ENCODE peak calls at places on chromosomes 5 and 9, in ten cellular contexts. E is tibial nerve; O is CD8-positive, alpha-beta T cell; A is psoas muscle; P is heart left ventricle; N is ascending aorta; F is CD4-positive, CD25-positive, alpha-beta regulatory T cell; C is cardiac muscle cell; J is sigmoid colon; S is effector memory CD4-positive, alpha-beta T cell. H is an unnamed sample.

GRCh38 chr5:171299228-171299627 is 9.8 kb upstream of the TLX3 start:
- DNase-seq in E (no peak), O (no peak), A (no peak), P (no peak), N (no peak), F (no peak), C (no peak), J (no peak), S (no peak), H (no peak)

GRCh38 chr9:34891386-34891785 is 66.7 kb upstream of the PHF24 start:
- DNase-seq in E (no peak), O (no peak), A (no peak), P (no peak), N (no peak), F (no peak), C (no peak), J (no peak), S (no peak), H (no peak)

GRCh38 chr9:17986595-17986994 is 407.7 kb downstream of the SH3GL2 start:
- DNase-seq in E (no peak), O (no peak), A (no peak), P (no peak), N (no peak), F (no peak), C (no peak), J (no peak), S (no peak), H (no peak)

GRCh38 chr5:175823731-175824525 is 47.5 kb upstream of the CPLX2 start:
- DNase-seq in E (no peak), O (no peak), A (no peak), P (no peak), N (no peak), F (no peak), C (no peak), J (no peak), S (no peak), H (no peak)

GRCh38 chr9:114141553-114142548 is 13.5 kb upstream of the COL27A1 start:
- DNase-seq in E (no peak), O (no peak), A (no peak), P (no peak), N (no peak), F (no peak), C (peak), J (no peak), S (no peak), H (peak)

GRCh38 chr5:17154211-17154996 is 63.0 kb upstream of the BASP1 start:
- DNase-seq in E (no peak), O (no peak), A (no peak), P (no peak), N (no peak), F (no peak), C (peak), J (no peak), S (no peak), H (no peak)

GRCh38 chr9:34426340-34427074 is 31.9 kb downstream of the FAM219A start:
- DNase-seq in E (no peak), O (no peak), A (no peak), P (no peak), N (no peak), F (no peak), C (no peak), J (no peak), S (no peak), H (no peak)

GRCh38 chr5:13591621-13592020 is 352.9 kb downstream of the DNAH5 start:
- DNase-seq in E (no peak), O (no peak), A (no peak), P (no peak), N (no peak), F (no peak), C (peak), J (no peak), S (no peak), H (no peak)

GRCh38 chr5:672329-673139 is 20.6 kb downstream of the TPPP start:
- DNase-seq in E (no peak), O (peak), A (peak), P (peak), N (peak), F (peak), C (peak), J (peak), S (peak), H (peak)

GRCh38 chr5:89255845-89256463 is 373.0 kb upstream of the MEF2C start:
- DNase-seq in E (no peak), O (no peak), A (no peak), P (no peak), N (no peak), F (no peak), C (peak), J (no peak), S (no peak), H (no peak)

GRCh38 chr9:106860731-106861584 is 2.0 kb upstream of the ZNF462 start:
- DNase-seq in E (peak), O (no peak), A (peak), P (peak), N (no peak), F (no peak), C (peak), J (peak), S (no peak), H (no peak)
- H3K27ac ChIP-seq in E (peak), O (no peak), A (peak), P (peak), N (peak), F (no peak), C (no peak), J (peak), S (no peak), H (no peak)

GRCh38 chr5:33894566-33894965 is 2.8 kb upstream of the ADAMTS12 start:
- DNase-seq in E (no peak), O (no peak), A (no peak), P (no peak), N (no peak), F (no peak), C (no peak), J (no peak), S (no peak), H (no peak)

GRCh38 chr5:33891731-33892418 is at the start of gene ADAMTS12:
- DNase-seq in E (no peak), O (no peak), A (peak), P (peak), N (no peak), F (no peak), C (peak), J (peak), S (no peak), H (no peak)

GRCh38 chr5:33890633-33891032 is 1.2 kb downstream of the ADAMTS12 start:
- DNase-seq in E (no peak), O (no peak), A (no peak), P (no peak), N (no peak), F (no peak), C (peak), J (no peak), S (no peak), H (no peak)

GRCh38 chr5:33890147-33890546 is 1.6 kb downstream of the ADAMTS12 start:
- DNase-seq in E (no peak), O (no peak), A (no peak), P (no peak), N (no peak), F (no peak), C (peak), J (no peak), S (no peak), H (no peak)

DNA sequence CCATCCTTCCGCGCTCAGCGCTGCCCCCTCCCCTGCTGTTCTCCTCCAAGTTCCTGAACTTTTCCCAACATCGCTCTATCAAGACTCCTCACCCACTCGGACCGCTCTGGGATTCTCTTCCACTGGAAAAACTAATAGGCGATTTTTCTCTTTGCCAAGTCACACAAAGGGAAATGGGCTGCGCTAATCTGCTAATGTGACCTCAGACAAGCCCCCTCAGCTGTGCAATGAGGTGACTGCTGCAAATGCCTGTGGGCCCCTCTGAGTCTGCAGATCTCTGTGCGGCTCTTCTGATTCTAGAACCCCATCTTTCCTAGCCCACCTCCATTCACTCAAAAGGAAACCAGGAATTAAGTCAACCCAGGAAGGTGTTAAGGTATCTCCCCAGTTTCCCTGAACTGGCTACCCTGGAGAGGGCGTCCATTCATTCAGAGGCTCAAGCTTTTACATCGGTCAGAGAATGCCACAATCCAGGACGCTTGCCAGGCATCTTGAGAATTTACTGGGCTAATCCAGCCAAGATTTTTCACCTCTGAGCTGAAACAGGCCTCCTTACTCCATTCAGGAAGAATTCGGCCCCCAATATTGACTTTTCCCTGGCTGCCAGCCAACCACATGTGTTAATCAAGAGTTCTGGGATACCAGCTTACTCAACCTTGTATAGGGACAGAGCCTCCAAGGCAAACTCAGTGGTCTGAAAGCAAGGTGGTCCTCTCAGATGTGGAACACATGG is 795 bp upstream of the ADAMTS12 start:
- DNase-seq in E (no peak), O (no peak), A (peak), P (no peak), N (peak), F (no peak), C (peak), J (peak), S (no peak), H (peak)
- H3K4me3 ChIP-seq in E (peak), O (no peak), A (peak), P (peak), N (peak), F (no peak), C (peak), J (peak), S (no peak), H (peak)

GRCh38 chr9:2815661-2816060 is 28.2 kb downstream of the PUM3 start:
- DNase-seq in E (no peak), O (no peak), A (no peak), P (no peak), N (no peak), F (no peak), C (no peak), J (no peak), S (no peak), H (no peak)
- H3K27ac ChIP-seq in E (peak), O (no peak), A (no peak), P (peak), N (peak), F (no peak), C (peak), J (peak), S (no peak), H (peak)

DNA sequence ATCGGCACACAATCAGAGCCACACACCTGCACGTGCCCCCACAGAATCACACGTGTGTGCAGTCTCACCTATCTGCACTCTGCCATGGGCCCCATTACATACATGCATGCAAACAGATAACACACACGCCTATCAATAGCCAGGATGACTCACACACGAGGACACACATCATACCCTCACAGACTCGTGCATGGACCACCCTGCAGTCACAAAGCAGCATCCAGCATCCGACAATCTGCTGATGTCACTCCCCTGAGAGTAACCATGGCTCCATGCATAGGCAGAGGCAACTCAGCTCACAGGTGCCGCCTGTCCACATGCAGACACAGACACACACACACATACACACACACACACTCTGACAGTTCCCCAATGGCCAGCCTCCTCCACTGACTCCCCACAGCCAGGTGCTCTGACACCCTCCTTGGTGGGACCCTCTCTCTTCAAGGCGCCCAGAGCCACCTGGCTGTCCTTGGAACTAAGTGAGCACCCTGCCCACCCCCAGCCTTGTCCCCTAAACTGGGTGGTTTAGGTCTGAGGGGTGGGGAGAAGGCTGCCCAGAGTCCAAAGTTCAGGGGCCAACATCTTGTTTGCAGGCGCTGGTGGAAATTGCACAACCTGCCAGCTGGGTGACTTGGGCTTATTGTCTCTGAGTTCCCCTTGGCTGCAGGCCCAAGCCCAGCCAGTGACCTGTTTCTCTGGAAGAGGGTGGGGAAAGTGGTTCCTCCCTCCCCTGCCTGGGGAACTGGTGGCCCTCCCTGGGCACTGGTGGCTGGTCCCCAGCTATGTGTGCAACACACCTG is 34.6 kb upstream of the NEK6 start:
- DNase-seq in E (peak), O (no peak), A (peak), P (peak), N (peak), F (no peak), C (peak), J (peak), S (no peak), H (peak)
- H3K4me3 ChIP-seq in E (no peak), O (no peak), A (no peak), P (no peak), N (no peak), F (no peak), C (no peak), J (no peak), S (no peak), H (no peak)

DNA sequence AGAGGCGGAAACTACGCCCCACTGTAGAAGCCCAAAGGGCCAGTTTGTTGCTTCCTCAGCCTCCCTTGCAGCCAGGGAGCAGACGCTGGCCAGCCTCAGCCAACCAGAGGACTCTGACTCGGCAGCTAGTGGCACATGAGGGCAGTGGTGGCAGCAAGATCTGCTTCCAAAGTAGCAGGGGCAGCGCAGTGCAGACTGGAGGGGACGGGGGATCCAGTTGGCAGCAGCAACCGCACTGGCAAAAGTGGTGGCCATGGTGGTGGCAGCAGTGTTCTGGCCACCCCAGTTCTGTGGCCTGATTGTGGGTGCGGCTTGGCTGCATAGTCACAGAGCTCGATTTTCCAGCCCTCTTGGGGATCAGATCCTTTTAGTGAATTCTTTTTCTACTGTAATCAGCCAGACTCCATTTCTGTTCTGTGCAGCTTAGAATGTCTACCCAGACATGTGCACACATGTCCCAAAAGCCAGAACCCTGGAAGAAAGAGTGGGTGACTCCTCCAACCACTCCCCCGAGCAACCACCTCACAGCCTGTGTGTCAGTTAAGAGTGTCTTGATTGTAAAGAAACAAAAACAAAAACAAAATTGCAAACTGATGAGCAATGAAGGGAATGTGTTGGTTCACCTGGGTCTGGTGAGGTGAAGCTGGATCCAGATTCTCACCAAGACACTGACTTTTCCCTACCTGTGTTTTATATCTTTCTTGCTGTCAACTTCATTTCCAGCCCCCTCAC is 11.0 kb upstream of the ZBTB43 start:
- DNase-seq in E (no peak), O (no peak), A (no peak), P (no peak), N (no peak), F (no peak), C (no peak), J (peak), S (no peak), H (no peak)
- H3K27ac ChIP-seq in E (no peak), O (no peak), A (no peak), P (no peak), N (no peak), F (no peak), C (no peak), J (no peak), S (no peak), H (no peak)